ENCODE peak calls at places on chromosome 22, in six cellular contexts. Z, B, X, N, M and D are unnamed samples.

GRCh38 chr22:17874231-17874630 is 100.0 kb upstream of the BID start:
- DNase-seq in Z (no peak), B (peak), X (no peak), N (no peak), M (no peak), D (no peak)

GRCh38 chr22:49624421-49625177 is 203.1 kb downstream of the BRD1 start:
- DNase-seq in Z (no peak), B (no peak), X (no peak), N (no peak), M (no peak), D (no peak)

GRCh38 chr22:26889794-26890193 is 232.4 kb downstream of the MIAT start:
- DNase-seq in Z (no peak), B (no peak), X (no peak), N (no peak), M (no peak), D (no peak)

GRCh38 chr22:43878831-43879550 is 12.8 kb downstream of the PNPLA5 start:
- DNase-seq in Z (no peak), B (no peak), X (no peak), N (no peak), M (no peak), D (no peak)

GRCh38 chr22:19984851-19985811 is 31.5 kb downstream of the ARVCF start:
- DNase-seq in Z (no peak), B (no peak), X (no peak), N (no peak), M (no peak), D (no peak)

GRCh38 chr22:25987948-25988347 is 181.3 kb upstream of the SEZ6L start:
- DNase-seq in Z (no peak), B (peak), X (no peak), N (no peak), M (no peak), D (peak)

GRCh38 chr22:23518381-23519187 is 61.5 kb downstream of the IGLL1 start:
- DNase-seq in Z (no peak), B (peak), X (no peak), N (no peak), M (no peak), D (no peak)

GRCh38 chr22:39654959-39655579 is 84.5 kb downstream of the CACNA1I start:
- DNase-seq in Z (no peak), B (peak), X (peak), N (no peak), M (no peak), D (no peak)

GRCh38 chr22:24997023-24997422 is 44.5 kb downstream of the KIAA1671 start:
- DNase-seq in Z (no peak), B (no peak), X (no peak), N (no peak), M (no peak), D (no peak)

DNA sequence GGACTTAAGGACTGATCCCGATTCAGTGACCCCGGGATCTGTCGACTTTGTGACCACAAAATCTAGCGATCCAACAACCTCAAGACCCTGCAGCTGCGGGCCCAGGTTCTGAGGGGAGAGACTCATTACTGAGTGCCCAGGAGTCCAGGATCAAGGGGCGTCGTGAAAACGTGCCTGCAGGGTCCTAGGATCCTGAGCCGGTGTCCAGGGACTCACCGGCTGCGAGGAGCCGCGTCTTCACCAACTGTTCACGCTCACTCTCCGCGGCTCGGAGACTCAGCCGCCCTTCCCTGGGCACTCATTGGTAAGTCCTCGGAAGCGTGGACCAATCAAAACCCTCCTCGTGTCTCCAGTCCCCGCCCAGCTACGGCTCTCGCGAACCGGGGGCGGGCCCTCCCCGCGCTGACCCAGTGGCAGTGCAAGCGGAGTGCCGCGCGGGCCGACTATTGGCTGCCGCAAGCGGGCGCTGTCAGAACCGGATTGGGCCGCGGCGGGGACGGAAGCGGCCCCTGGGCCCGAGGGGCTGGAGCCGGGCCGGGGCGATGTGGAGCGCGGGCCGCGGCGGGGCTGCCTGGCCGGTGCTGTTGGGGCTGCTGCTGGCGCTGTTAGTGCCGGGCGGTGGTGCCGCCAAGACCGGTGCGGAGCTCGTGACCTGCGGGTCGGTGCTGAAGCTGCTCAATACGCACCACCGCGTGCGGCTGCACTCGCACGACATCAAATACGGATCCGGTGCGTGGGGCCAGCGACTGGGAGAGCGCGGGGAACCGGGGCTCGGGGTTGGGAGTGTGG is at the start of gene SDF2L1:
- DNase-seq in Z (peak), B (peak), X (peak), N (peak), M (peak), D (peak)
- TF ChIP-seq CTCF in Z (no peak), B (peak), X (peak), N (no peak), M (peak), D (no peak)

GRCh38 chr22:37601540-37602442 is 6.8 kb upstream of the GGA1 start:
- DNase-seq in Z (peak), B (no peak), X (no peak), N (peak), M (peak), D (no peak)
- TF ChIP-seq GABPA in Z (no peak), B (no peak), X (no peak), N (no peak), M (no peak), D (no peak)

DNA sequence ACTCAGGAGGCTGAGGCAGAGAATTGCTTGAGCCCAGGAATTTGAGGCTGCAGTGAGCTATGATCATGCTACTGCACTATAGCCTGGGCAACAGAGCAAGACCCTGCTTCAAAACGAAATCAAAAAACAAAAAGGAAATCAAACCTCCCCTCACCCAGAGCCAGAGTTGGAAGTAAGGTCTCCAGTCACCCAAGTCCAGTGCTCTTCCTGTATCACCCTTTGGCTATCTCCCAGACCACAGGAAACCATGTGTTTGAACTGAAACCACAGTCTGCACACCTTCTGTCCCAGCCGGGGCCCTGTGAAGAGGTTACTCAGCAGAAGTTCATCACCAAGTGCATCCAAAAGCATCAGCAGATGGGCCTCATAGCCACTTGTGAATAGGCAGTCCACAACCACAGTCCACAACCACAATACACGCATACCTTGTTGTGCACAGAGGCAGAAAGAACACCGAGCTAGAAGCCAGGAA is 4.6 kb downstream of the MYH9 start:
- DNase-seq in Z (no peak), B (no peak), X (no peak), N (peak), M (no peak), D (peak)
- TF ChIP-seq CTCF in Z (no peak), B (no peak), X (no peak), N (no peak), M (no peak), D (no peak)

DNA sequence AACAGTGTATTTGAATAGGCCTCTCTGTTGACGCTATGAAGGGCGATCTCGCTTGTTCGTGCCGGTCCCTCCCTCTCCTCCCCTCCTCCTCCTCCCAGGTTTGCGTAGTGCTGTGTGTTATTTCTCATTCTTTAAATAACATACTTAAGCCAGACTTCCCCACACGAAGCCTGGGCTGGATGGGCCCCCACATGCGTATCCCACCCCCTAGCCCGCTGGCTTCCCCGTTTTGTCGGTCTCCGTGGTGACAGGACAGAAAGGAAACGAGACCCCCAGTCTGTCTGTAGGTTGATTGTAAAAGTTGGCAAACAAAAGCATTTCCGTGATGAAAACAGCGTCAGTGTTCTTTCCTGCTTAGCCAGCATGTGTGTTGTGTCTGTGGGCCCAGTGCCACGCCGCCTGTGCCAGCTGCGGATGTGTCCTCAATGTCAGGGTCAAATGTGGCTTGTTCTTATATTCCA is 27.3 kb downstream of the FAM118A start:
- DNase-seq in Z (no peak), B (no peak), X (no peak), N (no peak), M (no peak), D (no peak)
- TF ChIP-seq GABPA in Z (no peak), B (no peak), X (no peak), N (no peak), M (no peak), D (no peak)

DNA sequence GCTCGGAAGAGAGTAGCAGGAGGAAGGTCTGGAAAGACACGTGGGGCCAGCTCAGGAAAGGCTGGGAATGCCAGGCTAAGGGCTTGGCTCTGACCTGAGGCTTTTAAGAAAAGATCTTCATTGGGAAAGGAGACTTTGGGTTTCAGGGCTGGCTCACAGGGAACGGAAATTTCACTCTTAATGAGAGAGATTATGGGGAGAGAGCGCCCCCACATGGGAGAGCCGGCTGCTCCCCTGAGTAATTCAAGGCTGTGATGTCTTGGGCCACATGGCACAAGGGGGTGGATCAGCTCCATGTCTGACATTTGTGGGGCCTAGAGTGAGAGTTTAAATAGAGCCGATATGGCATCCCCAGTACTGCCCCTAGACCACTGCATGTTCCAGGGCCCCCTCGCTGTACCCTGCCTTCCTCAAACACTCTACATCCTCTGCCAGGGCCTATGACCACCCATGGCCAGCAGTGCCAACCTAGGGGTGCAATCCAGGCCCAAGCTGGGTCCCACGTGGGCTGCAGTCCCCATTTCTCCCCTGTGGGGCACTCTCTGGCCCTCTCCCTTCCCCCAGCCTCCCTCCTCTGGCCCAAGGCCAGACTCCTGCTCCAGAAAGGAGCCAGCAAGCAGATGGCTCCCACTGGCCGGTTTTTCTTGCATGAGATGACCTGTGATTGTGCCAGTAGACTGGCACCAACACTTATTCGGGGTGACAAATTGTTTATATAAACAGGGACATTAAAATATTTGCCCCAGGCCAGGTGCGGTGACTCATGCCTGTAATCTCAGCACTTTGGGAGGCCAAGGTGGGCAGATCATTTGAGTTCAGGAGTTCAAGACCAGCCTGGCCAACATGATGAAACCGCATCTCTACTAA is 75.2 kb downstream of the ISX start:
- DNase-seq in Z (no peak), B (peak), X (peak), N (no peak), M (peak), D (no peak)
- TF ChIP-seq CTCF in Z (peak), B (peak), X (peak), N (peak), M (peak), D (no peak)